ENCODE peak calls at places on chromosome 20, in five cellular contexts. One of them, this sample, is unnamed.
A peak's percentile ranks its signal among the peaks of the same experiment; 100 is the strongest.

GRCh38 chr20:48230251-48230650 is 445.0 kb upstream of the SULF2 start:
- DNase-seq in GM06990: no peak
- DNase-seq in choroid plexus epithelial cell: no peak
- DNase-seq in fibroblast of mammary gland: no peak
- DNase-seq in heart right ventricle: no peak
- DNase-seq in this sample: no peak

GRCh38 chr20:43844778-43845614 is 69.7 kb upstream of the TOX2 start:
- DNase-seq in GM06990: no peak
- DNase-seq in choroid plexus epithelial cell: peak; percentile 86
- DNase-seq in fibroblast of mammary gland: peak; percentile 97
- DNase-seq in heart right ventricle: peak; percentile 33
- DNase-seq in this sample: peak; percentile 96

GRCh38 chr20:5140195-5140594 is 13.4 kb downstream of the CDS2 start:
- DNase-seq in GM06990: no peak
- DNase-seq in choroid plexus epithelial cell: no peak
- DNase-seq in fibroblast of mammary gland: no peak
- DNase-seq in heart right ventricle: no peak
- DNase-seq in this sample: no peak

GRCh38 chr20:52303281-52303950 is 111.8 kb upstream of the ZFP64 start:
- DNase-seq in GM06990: no peak
- DNase-seq in choroid plexus epithelial cell: no peak
- DNase-seq in fibroblast of mammary gland: no peak
- DNase-seq in heart right ventricle: no peak
- DNase-seq in this sample: no peak

GRCh38 chr20:13037727-13038126 is 29.0 kb downstream of the SPTLC3 start:
- DNase-seq in GM06990: no peak
- DNase-seq in choroid plexus epithelial cell: no peak
- DNase-seq in fibroblast of mammary gland: peak; percentile 63
- DNase-seq in heart right ventricle: no peak
- DNase-seq in this sample: no peak

GRCh38 chr20:58706975-58707681 is 14.5 kb downstream of the NPEPL1 start:
- DNase-seq in GM06990: no peak
- DNase-seq in choroid plexus epithelial cell: no peak
- DNase-seq in fibroblast of mammary gland: no peak
- DNase-seq in heart right ventricle: no peak
- DNase-seq in this sample: no peak

GRCh38 chr20:19540401-19540800 is 217.7 kb upstream of the RIN2 start:
- DNase-seq in GM06990: no peak
- DNase-seq in choroid plexus epithelial cell: peak; percentile 24
- DNase-seq in fibroblast of mammary gland: peak; percentile 7
- DNase-seq in heart right ventricle: no peak
- DNase-seq in this sample: no peak

GRCh38 chr20:40689943-40690835 is 1.2 kb upstream of the MAFB start:
- DNase-seq in GM06990: peak; percentile 83
- DNase-seq in choroid plexus epithelial cell: peak; percentile 96
- DNase-seq in fibroblast of mammary gland: peak; percentile 89
- DNase-seq in heart right ventricle: peak; percentile 92
- DNase-seq in this sample: peak; percentile 91

GRCh38 chr20:53001502-53002301 is 29.5 kb downstream of the TSHZ2 start:
- DNase-seq in GM06990: peak; percentile 54
- DNase-seq in choroid plexus epithelial cell: no peak
- DNase-seq in fibroblast of mammary gland: no peak
- DNase-seq in heart right ventricle: no peak
- DNase-seq in this sample: peak; percentile 8

GRCh38 chr20:41798926-41799502 is 180.8 kb upstream of the CHD6 start:
- DNase-seq in GM06990: no peak
- DNase-seq in choroid plexus epithelial cell: no peak
- DNase-seq in fibroblast of mammary gland: no peak
- DNase-seq in heart right ventricle: no peak
- DNase-seq in this sample: no peak

GRCh38 chr20:2088904-2089303 is 12.7 kb upstream of the STK35 start:
- DNase-seq in GM06990: no peak
- DNase-seq in choroid plexus epithelial cell: no peak
- DNase-seq in fibroblast of mammary gland: no peak
- DNase-seq in heart right ventricle: no peak
- DNase-seq in this sample: no peak

GRCh38 chr20:2089447-2089846 is 12.2 kb upstream of the STK35 start:
- DNase-seq in GM06990: no peak
- DNase-seq in choroid plexus epithelial cell: no peak
- DNase-seq in fibroblast of mammary gland: no peak
- DNase-seq in heart right ventricle: no peak
- DNase-seq in this sample: no peak

GRCh38 chr20:2084703-2085102 is 16.9 kb upstream of the STK35 start:
- DNase-seq in GM06990: no peak
- DNase-seq in choroid plexus epithelial cell: no peak
- DNase-seq in fibroblast of mammary gland: no peak
- DNase-seq in heart right ventricle: no peak
- DNase-seq in this sample: peak; percentile 41

GRCh38 chr20:2086980-2087377 is 14.6 kb upstream of the STK35 start:
- DNase-seq in GM06990: no peak
- DNase-seq in choroid plexus epithelial cell: no peak
- DNase-seq in fibroblast of mammary gland: no peak
- DNase-seq in heart right ventricle: no peak
- DNase-seq in this sample: no peak

GRCh38 chr20:2086177-2086979 is 15.2 kb upstream of the STK35 start:
- DNase-seq in GM06990: no peak
- DNase-seq in choroid plexus epithelial cell: peak; percentile 21
- DNase-seq in fibroblast of mammary gland: no peak
- DNase-seq in heart right ventricle: no peak
- DNase-seq in this sample: peak; percentile 3
- TF ChIP-seq CTCF in GM06990: no peak
- TF ChIP-seq CTCF in choroid plexus epithelial cell: peak; percentile 49
- TF ChIP-seq CTCF in fibroblast of mammary gland: peak; percentile 36
- TF ChIP-seq CTCF in heart right ventricle: peak; percentile 40
- TF ChIP-seq CTCF in this sample: peak; percentile 24

GRCh38 chr20:33667245-33668086 is 723 bp downstream of the ACTL10 start:
- DNase-seq in GM06990: peak; percentile 88
- DNase-seq in choroid plexus epithelial cell: peak; percentile 82
- DNase-seq in fibroblast of mammary gland: peak; percentile 79
- DNase-seq in heart right ventricle: peak; percentile 85
- DNase-seq in this sample: peak; percentile 79
- TF ChIP-seq CTCF in GM06990: peak; percentile 98
- TF ChIP-seq CTCF in choroid plexus epithelial cell: no peak
- TF ChIP-seq CTCF in fibroblast of mammary gland: no peak
- TF ChIP-seq CTCF in heart right ventricle: no peak
- TF ChIP-seq CTCF in this sample: no peak

GRCh38 chr20:63377256-63378114 is 16.3 kb upstream of the CHRNA4 start:
- DNase-seq in GM06990: no peak
- DNase-seq in choroid plexus epithelial cell: no peak
- DNase-seq in fibroblast of mammary gland: no peak
- DNase-seq in heart right ventricle: no peak
- DNase-seq in this sample: no peak
- TF ChIP-seq CTCF in GM06990: no peak
- TF ChIP-seq CTCF in choroid plexus epithelial cell: no peak
- TF ChIP-seq CTCF in fibroblast of mammary gland: no peak
- TF ChIP-seq CTCF in heart right ventricle: no peak
- TF ChIP-seq CTCF in this sample: no peak

DNA sequence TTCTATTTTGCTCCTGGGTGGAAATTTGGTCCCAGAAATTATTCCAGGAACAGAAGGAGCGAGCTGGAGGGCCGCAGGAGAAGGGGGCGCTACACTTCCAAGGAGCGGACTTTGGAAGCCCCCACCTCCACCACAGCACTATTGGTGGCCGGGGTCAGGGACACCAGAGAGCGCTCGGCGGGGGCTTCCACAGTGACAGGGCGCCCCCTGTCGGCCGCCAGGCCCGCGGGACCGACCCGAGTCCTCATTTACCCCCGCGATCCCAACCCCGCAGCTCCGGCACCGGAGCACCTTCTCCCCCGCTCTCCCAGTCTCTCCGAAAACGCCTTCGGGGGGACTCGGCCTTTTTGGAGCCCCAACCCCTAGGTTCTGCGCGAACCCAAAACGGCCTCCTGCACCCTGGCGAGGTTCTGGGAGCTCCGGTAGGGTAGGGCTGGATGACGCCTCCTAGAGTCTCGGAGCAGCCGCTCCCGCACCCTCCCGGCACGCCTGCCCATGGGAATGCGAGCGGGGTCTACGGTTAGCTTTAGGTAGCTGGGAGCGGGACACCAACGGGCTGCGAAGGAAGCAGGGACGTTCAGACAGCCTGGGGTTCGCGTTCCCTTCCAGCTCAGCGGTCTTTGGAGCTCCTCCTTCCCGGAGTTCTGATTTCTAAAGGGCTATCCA is 2.4 kb upstream of the FOXA2 start:
- DNase-seq in GM06990: peak; percentile 43
- DNase-seq in choroid plexus epithelial cell: no peak
- DNase-seq in fibroblast of mammary gland: no peak
- DNase-seq in heart right ventricle: no peak
- DNase-seq in this sample: no peak
- TF ChIP-seq CTCF in GM06990: peak; percentile 77
- TF ChIP-seq CTCF in choroid plexus epithelial cell: peak; percentile 44
- TF ChIP-seq CTCF in fibroblast of mammary gland: peak; percentile 47
- TF ChIP-seq CTCF in heart right ventricle: peak; percentile 35
- TF ChIP-seq CTCF in this sample: peak; percentile 43

DNA sequence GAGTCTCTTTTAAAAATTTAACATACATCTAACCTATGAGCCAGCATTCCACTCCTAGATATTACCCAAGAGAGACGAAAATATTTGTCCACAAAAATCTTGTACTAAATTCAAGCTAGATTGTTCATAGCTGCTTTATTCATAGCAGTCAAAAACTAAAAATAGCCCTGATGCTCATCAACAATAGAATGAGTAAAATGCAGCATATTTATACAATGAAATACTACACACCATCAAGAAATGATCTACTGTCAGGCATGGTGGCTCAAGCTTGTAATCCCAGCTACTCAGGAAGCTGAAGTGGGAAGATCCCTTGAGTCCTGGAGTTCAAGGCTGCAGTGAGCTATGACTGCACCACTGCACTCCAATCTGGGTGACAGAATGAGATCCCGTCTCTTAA is 22.0 kb upstream of the SRC start:
- DNase-seq in GM06990: no peak
- DNase-seq in choroid plexus epithelial cell: peak; percentile 72
- DNase-seq in fibroblast of mammary gland: peak; percentile 82
- DNase-seq in heart right ventricle: no peak
- DNase-seq in this sample: peak; percentile 72
- TF ChIP-seq CTCF in GM06990: no peak
- TF ChIP-seq CTCF in choroid plexus epithelial cell: no peak
- TF ChIP-seq CTCF in fibroblast of mammary gland: no peak
- TF ChIP-seq CTCF in heart right ventricle: no peak
- TF ChIP-seq CTCF in this sample: no peak

GRCh38 chr20:14264869-14265268 is 72.5 kb downstream of the FLRT3 start:
- DNase-seq in GM06990: no peak
- DNase-seq in choroid plexus epithelial cell: peak; percentile 71
- DNase-seq in fibroblast of mammary gland: peak; percentile 53
- DNase-seq in heart right ventricle: no peak
- DNase-seq in this sample: peak; percentile 46
- TF ChIP-seq CTCF in GM06990: no peak
- TF ChIP-seq CTCF in choroid plexus epithelial cell: peak; percentile 67
- TF ChIP-seq CTCF in fibroblast of mammary gland: peak; percentile 47
- TF ChIP-seq CTCF in heart right ventricle: peak; percentile 9
- TF ChIP-seq CTCF in this sample: peak; percentile 40

DNA sequence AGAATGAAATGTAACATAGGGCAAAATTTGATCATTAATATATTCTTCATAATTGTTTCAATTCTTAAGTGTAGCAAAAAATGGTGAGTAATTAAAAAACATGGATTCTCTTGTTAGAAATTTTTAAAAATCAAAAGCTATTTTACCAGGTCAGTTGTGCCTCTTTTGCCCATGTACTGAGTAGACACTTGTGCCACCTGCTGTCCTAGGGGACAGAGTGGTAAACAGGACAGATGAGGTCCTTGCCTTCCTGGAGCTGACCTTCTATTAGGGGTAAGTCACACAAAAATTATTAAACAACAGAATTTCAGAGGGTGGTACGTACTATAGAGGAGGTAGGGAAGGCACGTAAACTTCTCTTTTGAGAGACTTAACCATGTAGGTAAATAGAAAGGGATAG is 6.5 kb downstream of the RNF24 start:
- DNase-seq in GM06990: no peak
- DNase-seq in choroid plexus epithelial cell: no peak
- DNase-seq in fibroblast of mammary gland: no peak
- DNase-seq in heart right ventricle: no peak
- DNase-seq in this sample: no peak
- TF ChIP-seq CTCF in GM06990: no peak
- TF ChIP-seq CTCF in choroid plexus epithelial cell: no peak
- TF ChIP-seq CTCF in fibroblast of mammary gland: no peak
- TF ChIP-seq CTCF in heart right ventricle: peak; percentile 12
- TF ChIP-seq CTCF in this sample: no peak

GRCh38 chr20:46562373-46563169 is 12.1 kb upstream of the OCSTAMP start:
- DNase-seq in GM06990: no peak
- DNase-seq in choroid plexus epithelial cell: peak; percentile 81
- DNase-seq in fibroblast of mammary gland: peak; percentile 65
- DNase-seq in heart right ventricle: peak; percentile 33
- DNase-seq in this sample: peak; percentile 63
- TF ChIP-seq CTCF in GM06990: peak; percentile 80
- TF ChIP-seq CTCF in choroid plexus epithelial cell: peak; percentile 86
- TF ChIP-seq CTCF in fibroblast of mammary gland: peak; percentile 91
- TF ChIP-seq CTCF in heart right ventricle: peak; percentile 94
- TF ChIP-seq CTCF in this sample: peak; percentile 85

DNA sequence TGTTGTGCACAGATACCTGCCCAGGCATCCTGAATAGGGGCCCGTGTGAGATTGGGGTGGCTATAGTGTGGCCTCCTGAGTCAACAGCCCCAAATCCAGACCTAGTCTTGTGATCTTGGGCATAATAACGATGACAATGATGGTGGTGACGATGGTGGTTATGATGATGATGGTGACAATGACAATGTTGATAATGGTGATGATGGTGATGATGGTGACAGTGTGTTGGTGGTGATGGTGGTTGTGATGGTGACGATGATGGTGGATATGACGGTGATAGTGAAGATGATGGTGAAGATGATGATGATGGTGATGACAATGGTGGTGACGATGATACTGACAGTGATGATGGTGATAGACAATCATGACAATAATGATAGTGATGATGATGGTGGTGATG is 5.1 kb upstream of the RPS21 start:
- DNase-seq in GM06990: no peak
- DNase-seq in choroid plexus epithelial cell: no peak
- DNase-seq in fibroblast of mammary gland: no peak
- DNase-seq in heart right ventricle: no peak
- DNase-seq in this sample: no peak
- TF ChIP-seq CTCF in GM06990: no peak
- TF ChIP-seq CTCF in choroid plexus epithelial cell: no peak
- TF ChIP-seq CTCF in fibroblast of mammary gland: no peak
- TF ChIP-seq CTCF in heart right ventricle: no peak
- TF ChIP-seq CTCF in this sample: no peak